ENCODE peak calls at places on chromosomes 2 and 18, in ten cellular contexts. U is fibroblast of pulmonary artery, X is WTC11, S is RWPE2, P is heart left ventricle, Z is RWPE1, F is fibroblast of lung, H is left lung, J is neural crest cell, E is stomach. A is an unnamed sample.

GRCh38 chr18:75785175-75785574 is 357.7 kb upstream of the SMIM21 start:
- DNase-seq in U (no peak), X (no peak), S (no peak), P (no peak), Z (no peak), F (no peak), H (no peak), J (no peak), E (no peak), A (no peak)

GRCh38 chr18:39435986-39436385 is 1870.4 kb upstream of the CELF4 start:
- DNase-seq in U (no peak), X (no peak), S (no peak), P (no peak), Z (no peak), F (no peak), H (no peak), J (no peak), E (no peak), A (no peak)

GRCh38 chr2:136534817-136535216 is 230.5 kb upstream of the THSD7B start:
- DNase-seq in U (no peak), X (no peak), S (no peak), P (peak), Z (no peak), F (no peak), H (no peak), J (no peak), E (no peak), A (no peak)

GRCh38 chr2:238498188-238498587 is 71.5 kb downstream of the ASB1 start:
- DNase-seq in U (no peak), X (no peak), S (no peak), P (no peak), Z (no peak), F (no peak), H (no peak), J (no peak), E (peak), A (no peak)

GRCh38 chr2:44100351-44100750 is 68.3 kb upstream of the PPM1B start:
- DNase-seq in U (peak), X (no peak), S (peak), P (peak), Z (peak), F (peak), H (no peak), J (no peak), E (peak), A (no peak)

GRCh38 chr2:172081248-172082022 is 3.9 kb upstream of the DLX1 start:
- DNase-seq in U (no peak), X (peak), S (no peak), P (no peak), Z (no peak), F (no peak), H (peak), J (peak), E (no peak), A (no peak)

GRCh38 chr2:197073701-197074433 is 147.4 kb upstream of the PGAP1 start:
- DNase-seq in U (peak), X (no peak), S (no peak), P (peak), Z (no peak), F (peak), H (no peak), J (no peak), E (peak), A (no peak)

GRCh38 chr2:47357475-47357874 is 45.5 kb upstream of the MSH2 start:
- DNase-seq in U (peak), X (no peak), S (no peak), P (no peak), Z (peak), F (peak), H (no peak), J (no peak), E (no peak), A (no peak)

GRCh38 chr2:46146866-46147502 is 150.2 kb upstream of the EPAS1 start:
- DNase-seq in U (no peak), X (no peak), S (no peak), P (no peak), Z (no peak), F (no peak), H (no peak), J (no peak), E (no peak), A (no peak)

GRCh38 chr2:188291617-188292445 is at the start of gene GULP1:
- DNase-seq in U (peak), X (peak), S (peak), P (peak), Z (peak), F (peak), H (peak), J (peak), E (peak), A (no peak)

GRCh38 chr2:216081487-216082387 is at the start of the genes PECR and TMEM169:
- DNase-seq in U (peak), X (peak), S (peak), P (peak), Z (peak), F (peak), H (peak), J (peak), E (peak), A (peak)

GRCh38 chr2:27705851-27706622 is 42.3 kb downstream of the SLC4A1AP start:
- DNase-seq in U (peak), X (no peak), S (peak), P (peak), Z (peak), F (peak), H (no peak), J (no peak), E (peak), A (no peak)

GRCh38 chr2:241314181-241314932 is 1.1 kb downstream of the HDLBP start:
- DNase-seq in U (peak), X (no peak), S (no peak), P (no peak), Z (peak), F (peak), H (no peak), J (no peak), E (no peak), A (no peak)

GRCh38 chr2:159890945-159891588 is 93.1 kb upstream of the CD302 start:
- DNase-seq in U (no peak), X (no peak), S (no peak), P (no peak), Z (no peak), F (no peak), H (no peak), J (no peak), E (no peak), A (no peak)

GRCh38 chr2:105868060-105868459 is 123.3 kb downstream of the NCK2 start:
- DNase-seq in U (no peak), X (no peak), S (no peak), P (no peak), Z (no peak), F (peak), H (no peak), J (no peak), E (no peak), A (no peak)
- TF ChIP-seq CTCF in U (no peak), X (no peak), S (no peak), P (no peak), Z (no peak), F (no peak), H (no peak), J (no peak), E (no peak), A (no peak)

GRCh38 chr18:48607049-48607984 is 68.5 kb downstream of the CTIF start:
- DNase-seq in U (peak), X (no peak), S (no peak), P (peak), Z (no peak), F (peak), H (no peak), J (no peak), E (no peak), A (no peak)
- TF ChIP-seq CTCF in U (no peak), X (no peak), S (no peak), P (no peak), Z (no peak), F (no peak), H (no peak), J (no peak), E (no peak), A (no peak)

DNA sequence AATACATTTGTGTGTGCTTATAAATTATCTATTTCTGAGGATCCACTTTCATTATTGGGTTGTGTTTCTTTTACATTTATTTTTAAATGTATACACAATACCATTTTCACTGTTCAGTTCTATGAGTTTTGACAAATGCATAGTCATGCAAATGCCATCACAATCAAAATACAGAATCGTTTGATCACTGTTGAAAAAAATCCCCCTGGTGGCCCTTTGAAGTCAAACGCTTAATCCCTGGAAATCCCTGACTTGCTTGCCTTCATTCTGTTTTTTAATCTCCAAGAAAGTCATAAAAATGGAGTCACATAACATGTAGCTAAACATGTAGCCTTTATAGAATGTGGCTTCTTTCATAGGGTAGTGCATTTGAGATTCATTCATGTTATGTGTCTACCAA is 173.3 kb downstream of the GALR1 start:
- DNase-seq in U (no peak), X (no peak), S (no peak), P (no peak), Z (no peak), F (no peak), H (no peak), J (no peak), E (no peak), A (no peak)
- TF ChIP-seq CTCF in U (no peak), X (no peak), S (no peak), P (no peak), Z (no peak), F (no peak), H (no peak), J (peak), E (no peak), A (no peak)

DNA sequence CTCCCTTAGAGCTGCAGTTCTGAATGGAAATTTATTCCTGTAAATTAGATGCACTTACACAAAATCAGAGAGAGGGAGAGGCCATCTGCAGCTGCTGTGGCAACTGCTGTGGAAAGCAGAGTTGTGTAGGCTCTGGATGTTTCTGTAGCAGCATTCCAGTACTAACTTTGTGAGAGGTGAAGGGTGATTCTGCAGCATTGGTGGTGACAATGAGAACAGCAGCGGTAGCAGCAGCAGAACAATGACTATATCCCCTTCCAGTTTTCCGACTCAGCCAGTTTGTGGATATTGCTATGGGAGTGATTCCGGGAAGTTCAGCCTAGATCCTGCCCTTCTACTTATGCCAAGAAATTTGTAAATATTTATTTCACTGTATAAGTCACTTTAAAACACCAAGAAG is 433.0 kb upstream of the REG3G start:
- DNase-seq in U (no peak), X (no peak), S (no peak), P (no peak), Z (no peak), F (no peak), H (no peak), J (no peak), E (no peak), A (no peak)
- TF ChIP-seq CTCF in U (no peak), X (no peak), S (no peak), P (no peak), Z (no peak), F (no peak), H (no peak), J (no peak), E (no peak), A (no peak)

DNA sequence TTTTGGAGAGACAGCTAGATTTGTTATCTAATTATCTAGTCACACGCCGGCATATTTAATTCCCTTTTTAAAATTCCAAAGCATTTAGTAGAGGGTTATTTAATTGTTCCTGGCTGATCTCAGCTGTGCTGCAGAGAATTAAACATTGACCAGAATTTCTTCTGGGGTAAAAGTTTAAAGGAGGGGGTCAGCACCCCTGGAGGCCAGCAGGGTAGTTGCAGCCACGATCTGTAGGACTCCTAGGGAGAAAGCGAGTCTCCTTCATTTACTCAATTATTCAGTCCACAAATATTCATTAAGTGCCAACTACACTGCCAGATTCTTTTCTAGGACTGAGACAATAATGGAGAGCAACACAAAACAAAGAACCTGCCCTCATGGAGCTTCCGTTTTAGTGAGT is 294.3 kb downstream of the RDH14 start:
- DNase-seq in U (no peak), X (no peak), S (no peak), P (no peak), Z (no peak), F (no peak), H (no peak), J (no peak), E (no peak), A (no peak)
- TF ChIP-seq CTCF in U (peak), X (peak), S (peak), P (no peak), Z (no peak), F (peak), H (no peak), J (peak), E (no peak), A (no peak)

GRCh38 chr2:208065476-208065875 is 40.1 kb upstream of the PLEKHM3 start:
- DNase-seq in U (no peak), X (no peak), S (no peak), P (no peak), Z (no peak), F (no peak), H (no peak), J (no peak), E (no peak), A (no peak)

GRCh38 chr2:208057108-208057507 is 31.8 kb upstream of the PLEKHM3 start:
- DNase-seq in U (no peak), X (no peak), S (no peak), P (no peak), Z (no peak), F (no peak), H (no peak), J (no peak), E (no peak), A (no peak)

GRCh38 chr2:208064220-208064951 is 39.1 kb upstream of the PLEKHM3 start:
- DNase-seq in U (peak), X (no peak), S (no peak), P (no peak), Z (peak), F (peak), H (no peak), J (no peak), E (no peak), A (no peak)

GRCh38 chr2:208062113-208062512 is 36.8 kb upstream of the PLEKHM3 start:
- DNase-seq in U (peak), X (no peak), S (no peak), P (no peak), Z (no peak), F (peak), H (no peak), J (no peak), E (no peak), A (no peak)
- TF ChIP-seq CTCF in U (peak), X (no peak), S (peak), P (peak), Z (no peak), F (peak), H (no peak), J (peak), E (no peak), A (no peak)

DNA sequence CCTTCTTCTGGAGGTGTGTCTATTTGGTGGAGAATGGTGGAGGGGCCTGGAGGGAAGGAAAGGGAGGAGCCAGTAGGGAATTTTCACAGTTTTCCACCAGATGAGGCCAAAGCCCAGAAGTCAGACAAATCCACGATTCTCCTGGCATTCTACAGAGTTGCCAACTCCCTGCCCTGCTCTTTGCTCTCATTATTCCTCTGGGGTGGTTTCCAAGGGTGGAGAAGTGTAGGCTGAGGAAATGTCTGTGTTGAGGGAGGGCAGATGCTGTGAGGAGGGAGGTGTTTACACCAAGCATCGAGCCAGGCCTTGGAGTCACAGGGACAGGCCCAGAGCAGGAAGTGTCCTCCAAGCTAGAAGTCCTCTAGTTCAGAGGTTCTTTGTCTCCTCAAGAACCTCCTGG is 124.1 kb upstream of the LGALSL start:
- DNase-seq in U (peak), X (no peak), S (no peak), P (peak), Z (no peak), F (peak), H (no peak), J (no peak), E (peak), A (no peak)
- TF ChIP-seq CTCF in U (no peak), X (no peak), S (no peak), P (no peak), Z (no peak), F (no peak), H (no peak), J (no peak), E (no peak), A (no peak)

GRCh38 chr2:38945372-38945771 is 55.7 kb downstream of the ARHGEF33 start:
- DNase-seq in U (no peak), X (no peak), S (no peak), P (no peak), Z (no peak), F (no peak), H (no peak), J (no peak), E (no peak), A (no peak)

GRCh38 chr2:38948995-38949394 is 59.3 kb downstream of the ARHGEF33 start:
- DNase-seq in U (no peak), X (no peak), S (no peak), P (no peak), Z (no peak), F (no peak), H (no peak), J (no peak), E (no peak), A (no peak)

GRCh38 chr2:38945931-38946330 is 56.3 kb downstream of the ARHGEF33 start:
- DNase-seq in U (no peak), X (no peak), S (no peak), P (no peak), Z (no peak), F (no peak), H (no peak), J (no peak), E (no peak), A (no peak)

GRCh38 chr2:38948387-38948882 is 58.8 kb downstream of the ARHGEF33 start:
- DNase-seq in U (no peak), X (no peak), S (no peak), P (no peak), Z (no peak), F (no peak), H (no peak), J (no peak), E (no peak), A (no peak)

DNA sequence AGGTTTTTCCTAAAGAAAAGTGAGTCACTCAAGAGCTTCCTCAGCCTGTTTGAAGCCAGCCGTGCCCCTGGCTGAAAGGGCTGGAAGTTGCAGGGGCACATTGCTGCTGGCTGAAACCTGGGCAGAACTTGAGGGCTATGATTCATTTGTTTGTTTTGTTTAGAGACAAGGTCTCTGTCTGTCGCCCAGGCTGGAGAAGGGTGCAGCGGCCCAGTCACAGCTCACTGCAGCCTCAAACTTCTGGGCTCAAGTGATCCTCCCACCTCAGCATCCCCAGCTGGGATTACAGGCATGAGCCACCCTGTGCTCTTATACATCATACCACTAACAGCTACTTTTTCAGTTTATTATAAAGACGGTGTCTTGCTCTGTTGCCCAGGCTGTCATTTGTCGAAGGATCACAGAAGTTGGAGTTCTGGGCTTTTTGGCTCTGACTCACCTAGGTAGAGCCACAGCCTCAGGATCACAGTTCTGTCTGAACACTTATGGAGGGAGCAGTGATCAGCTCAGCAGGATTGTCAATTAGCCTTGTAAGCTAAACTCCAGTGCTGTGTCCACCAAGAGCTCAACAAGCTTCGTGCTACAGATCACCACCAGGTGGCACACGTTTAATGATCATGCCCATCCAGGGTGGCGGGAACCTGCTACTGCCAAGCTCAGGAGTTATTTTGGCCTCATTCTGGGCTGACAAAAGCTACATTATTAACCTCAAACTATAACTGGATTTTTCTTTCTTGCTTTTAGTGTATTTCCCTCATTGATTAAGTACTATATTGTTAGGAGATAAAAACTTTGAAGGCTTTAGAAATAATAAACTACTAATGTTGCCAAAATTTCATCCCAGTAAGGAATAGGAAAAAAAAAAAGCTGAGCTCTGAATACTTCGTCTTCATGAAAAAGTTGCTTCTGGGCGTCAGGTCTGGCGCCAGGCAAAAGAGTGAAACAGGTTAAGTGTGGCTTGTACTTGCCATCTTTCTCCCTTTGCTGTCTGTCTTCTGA is 57.9 kb downstream of the ARHGEF33 start:
- DNase-seq in U (peak), X (peak), S (no peak), P (peak), Z (peak), F (peak), H (no peak), J (peak), E (peak), A (no peak)
- TF ChIP-seq CTCF in U (peak), X (peak), S (peak), P (peak), Z (peak), F (peak), H (peak), J (peak), E (peak), A (no peak)

DNA sequence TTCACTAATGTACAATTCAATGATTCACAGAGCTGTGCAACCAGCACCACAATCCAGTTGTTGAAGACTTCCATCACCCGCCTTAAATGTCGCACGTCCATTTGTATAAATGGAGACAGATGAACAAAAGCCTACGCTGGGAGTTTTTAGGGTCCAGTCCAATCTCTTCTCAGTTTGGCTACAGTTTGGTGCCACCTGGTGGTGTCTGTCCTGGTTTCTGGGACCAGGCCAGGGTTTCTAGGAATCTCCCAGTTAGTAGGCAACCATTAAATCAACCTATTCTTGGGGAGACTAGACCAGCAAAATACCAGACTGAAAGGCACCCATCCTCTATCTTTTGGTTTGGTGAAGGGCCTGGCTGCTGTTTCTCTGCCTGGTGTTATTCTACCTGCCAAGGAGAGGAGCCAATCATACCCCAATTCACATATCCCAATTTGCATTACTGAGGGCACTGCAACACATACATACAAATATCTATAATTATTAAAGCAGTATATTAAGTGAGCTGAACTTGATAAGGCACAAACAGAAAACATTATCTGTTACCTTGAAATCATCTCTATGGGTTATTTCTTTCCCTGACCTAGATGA is 3.2 kb upstream of the DDX1 start:
- DNase-seq in U (peak), X (peak), S (no peak), P (peak), Z (peak), F (peak), H (no peak), J (peak), E (peak), A (no peak)
- TF ChIP-seq CTCF in U (peak), X (peak), S (peak), P (peak), Z (peak), F (peak), H (peak), J (peak), E (peak), A (no peak)

A was measured in activated B cell treated with CpG ODN at 0.5 μM for 24 hours.